ENCODE peak calls at places on chromosomes 2 and 18, in seven cellular contexts. Y, O, X, M, L, C and J are unnamed samples.
A peak's percentile ranks its signal among the peaks of the same experiment; 100 is the strongest.

GRCh38 chr2:74919827-74920226 is 38.6 kb upstream of the POLE4 start:
- DNase-seq in Y (peak; percentile 50), O (no peak), X (peak; percentile 65), M (peak; percentile 51), L (peak; percentile 65), C (peak; percentile 76), J (no peak)

GRCh38 chr2:7825591-7826312 is 856.1 kb upstream of the ID2 start:
- DNase-seq in Y (peak; percentile 66), O (peak; percentile 72), X (peak; percentile 13), M (no peak), L (no peak), C (no peak), J (no peak)

GRCh38 chr2:124915567-124915966 is 890.5 kb downstream of the CNTNAP5 start:
- DNase-seq in Y (no peak), O (no peak), X (no peak), M (no peak), L (no peak), C (no peak), J (no peak)

GRCh38 chr2:55965276-55965675 is 41.7 kb upstream of the EFEMP1 start:
- DNase-seq in Y (no peak), O (no peak), X (peak; percentile 22), M (no peak), L (no peak), C (no peak), J (no peak)

GRCh38 chr18:44700652-44701051 is 20.0 kb downstream of the SETBP1 start:
- DNase-seq in Y (peak; percentile 29), O (no peak), X (no peak), M (no peak), L (peak; percentile 45), C (no peak), J (peak; percentile 86)

GRCh38 chr18:30888344-30888743 is 154.2 kb downstream of the DSC3 start:
- DNase-seq in Y (no peak), O (no peak), X (no peak), M (no peak), L (no peak), C (no peak), J (no peak)

GRCh38 chr2:42834161-42834560 is 41.8 kb upstream of the HAAO start:
- DNase-seq in Y (no peak), O (no peak), X (no peak), M (no peak), L (no peak), C (no peak), J (no peak)

GRCh38 chr2:127721311-127721977 is 20.1 kb downstream of the SFT2D3 start:
- DNase-seq in Y (no peak), O (no peak), X (no peak), M (no peak), L (no peak), C (no peak), J (no peak)

GRCh38 chr2:145623136-145623535 is 1103.2 kb upstream of the ZEB2 start:
- DNase-seq in Y (no peak), O (no peak), X (no peak), M (no peak), L (no peak), C (no peak), J (no peak)

GRCh38 chr2:88054300-88055048 is 1.1 kb downstream of the KRCC1 start:
- DNase-seq in Y (peak; percentile 17), O (no peak), X (peak; percentile 3), M (no peak), L (peak; percentile 25), C (no peak), J (no peak)

GRCh38 chr2:11505652-11506610 is 27.9 kb upstream of the GREB1 start:
- DNase-seq in Y (no peak), O (peak; percentile 49), X (no peak), M (no peak), L (no peak), C (no peak), J (no peak)

GRCh38 chr2:46171996-46172546 is 125.1 kb upstream of the EPAS1 start:
- DNase-seq in Y (no peak), O (no peak), X (no peak), M (no peak), L (no peak), C (no peak), J (no peak)

GRCh38 chr2:27494284-27494943 is 586 bp downstream of the FNDC4 start:
- DNase-seq in Y (no peak), O (no peak), X (no peak), M (no peak), L (peak; percentile 76), C (peak; percentile 21), J (peak; percentile 83)

GRCh38 chr18:70197042-70197441 is 8.4 kb downstream of the RTTN start:
- DNase-seq in Y (no peak), O (no peak), X (no peak), M (no peak), L (no peak), C (no peak), J (no peak)

GRCh38 chr2:224598669-224599068 is 13.5 kb upstream of the CUL3 start:
- DNase-seq in Y (no peak), O (no peak), X (no peak), M (no peak), L (no peak), C (no peak), J (no peak)

GRCh38 chr2:134657650-134658250 is 61.0 kb downstream of the TMEM163 start:
- DNase-seq in Y (no peak), O (no peak), X (no peak), M (no peak), L (no peak), C (no peak), J (no peak)

GRCh38 chr2:62654423-62654791 is 51.1 kb upstream of the EHBP1 start:
- DNase-seq in Y (no peak), O (no peak), X (no peak), M (no peak), L (no peak), C (no peak), J (no peak)